ENCODE peak calls at places on chromosomes 12 and 14, in seven cellular contexts. Z is activated CD4-positive, alpha-beta T cell treated with anti-CD3 and anti-CD28 coated beads, Interleukin-2, amount 50 U/mL, for 48 hours; B is naive thymus-derived CD8-positive, alpha-beta T cell; D is H9; E is NCI-H1092 treated with DMSO at 0.1 percent for 48 hours; W is midbrain; I is Panc1. J is an unnamed sample.

GRCh38 chr12:16112151-16112550 is 165.3 kb downstream of the SLC15A5 start:
- DNase-seq in Z (no peak), B (no peak), D (no peak), E (no peak), W (no peak), I (no peak), J (no peak)

GRCh38 chr14:73786942-73787759 is 64.5 kb upstream of the PTGR2 start:
- DNase-seq in Z (peak), B (peak), D (peak), E (no peak), W (peak), I (no peak), J (peak)

GRCh38 chr14:23697689-23698088 is 61.5 kb downstream of the DHRS2 start:
- DNase-seq in Z (no peak), B (no peak), D (no peak), E (no peak), W (no peak), I (no peak), J (no peak)

GRCh38 chr12:105748806-105749600 is 389.8 kb downstream of the NUAK1 start:
- DNase-seq in Z (no peak), B (no peak), D (no peak), E (no peak), W (peak), I (no peak), J (no peak)

GRCh38 chr12:1034726-1035457 is 43.9 kb downstream of the ERC1 start:
- DNase-seq in Z (no peak), B (no peak), D (no peak), E (no peak), W (no peak), I (no peak), J (no peak)

GRCh38 chr12:64494998-64495729 is 43.2 kb downstream of the TBK1 start:
- DNase-seq in Z (no peak), B (no peak), D (no peak), E (no peak), W (no peak), I (no peak), J (no peak)

GRCh38 chr14:33464563-33464962 is 486.3 kb downstream of the EGLN3 start:
- DNase-seq in Z (no peak), B (no peak), D (no peak), E (no peak), W (no peak), I (no peak), J (no peak)

GRCh38 chr12:44875954-44876553 is at the start of gene NELL2:
- DNase-seq in Z (peak), B (peak), D (peak), E (peak), W (peak), I (no peak), J (peak)

GRCh38 chr14:36317650-36318049 is 2.8 kb downstream of the MBIP start:
- DNase-seq in Z (no peak), B (no peak), D (no peak), E (no peak), W (no peak), I (no peak), J (no peak)

GRCh38 chr14:32201196-32201815 is 539 bp upstream of the RNU6-7 start:
- DNase-seq in Z (peak), B (peak), D (peak), E (peak), W (peak), I (peak), J (peak)